ENCODE peak calls at places on chromosome 15, in four cellular contexts. Q is OCI-LY7, N is mesothelial cell of epicardium, S is left ventricle myocardium inferior. D is an unnamed sample.

GRCh38 chr15:29116970-29117700 is 152.5 kb downstream of the NSMCE3 start:
- DNase-seq in N (no peak), Q (no peak), S (no peak), D (no peak)

GRCh38 chr15:66763186-66764066 is 61.4 kb downstream of the SMAD6 start:
- DNase-seq in Q (no peak), S (peak; percentile 92), N (peak; percentile 59), D (no peak)

GRCh38 chr15:42409011-42409410 is 49.7 kb downstream of the CAPN3 start:
- DNase-seq in S (no peak), N (no peak), Q (no peak), D (no peak)

GRCh38 chr15:57694264-57694663 is 12.2 kb upstream of the POLR2M start:
- DNase-seq in N (no peak), S (no peak), Q (no peak), D (no peak)

GRCh38 chr15:56989411-56989924 is 71.0 kb downstream of the TCF12 start:
- DNase-seq in Q (peak; percentile 20), N (no peak), S (no peak), D (no peak)

GRCh38 chr15:47484119-47484518 is 233.2 kb upstream of the SEMA6D start:
- DNase-seq in S (no peak), N (no peak), Q (peak; percentile 12), D (no peak)

GRCh38 chr15:100785181-100786138 is 94.2 kb upstream of the ALDH1A3 start:
- DNase-seq in Q (no peak), S (no peak), N (peak; percentile 25), D (no peak)

GRCh38 chr15:86911022-86911421 is 831.4 kb downstream of the AGBL1 start:
- DNase-seq in N (no peak), Q (no peak), S (no peak), D (no peak)

GRCh38 chr15:33955945-33956344 is 12.4 kb upstream of the CHRM5 start:
- DNase-seq in S (no peak), Q (no peak), N (no peak), D (no peak)

GRCh38 chr15:36130641-36131310 is 448.6 kb upstream of the CDIN1 start:
- DNase-seq in S (no peak), N (no peak), Q (no peak), D (no peak)

DNA sequence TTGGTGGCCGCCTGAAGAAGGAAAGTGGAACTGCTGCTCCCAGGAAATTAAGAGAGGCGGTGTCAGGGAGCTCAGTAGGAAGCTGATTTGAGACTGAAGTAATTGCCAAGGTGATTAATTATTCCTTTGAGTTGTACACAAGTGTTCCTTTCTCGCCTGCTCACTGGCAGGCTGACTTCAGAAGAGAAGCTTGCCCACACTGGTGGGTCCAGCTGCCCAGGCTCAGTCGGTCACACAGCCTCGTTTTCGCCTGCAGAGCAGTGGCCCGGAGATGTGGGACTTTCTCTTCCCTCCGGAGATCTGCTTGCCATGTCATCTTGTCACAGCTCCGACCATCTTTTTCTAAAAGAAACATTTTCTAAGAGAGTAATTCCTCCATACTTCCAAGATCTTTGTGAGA is 478.0 kb downstream of the MCTP2 start:
- DNase-seq in S (no peak), N (no peak), Q (no peak), D (no peak)
- TF ChIP-seq CTCF in S (no peak), N (no peak), Q (no peak), D (no peak)

GRCh38 chr15:80476036-80476435 is 71.9 kb downstream of the ARNT2 start:
- DNase-seq in N (no peak), Q (no peak), S (no peak), D (no peak)

GRCh38 chr15:80474224-80474619 is 70.0 kb downstream of the ARNT2 start:
- DNase-seq in S (no peak), Q (no peak), N (no peak), D (no peak)

GRCh38 chr15:80474751-80475295 is 70.6 kb downstream of the ARNT2 start:
- DNase-seq in S (no peak), N (no peak), Q (no peak), D (no peak)

GRCh38 chr15:80473574-80474223 is 69.5 kb downstream of the ARNT2 start:
- DNase-seq in N (no peak), S (no peak), Q (no peak), D (no peak)

DNA sequence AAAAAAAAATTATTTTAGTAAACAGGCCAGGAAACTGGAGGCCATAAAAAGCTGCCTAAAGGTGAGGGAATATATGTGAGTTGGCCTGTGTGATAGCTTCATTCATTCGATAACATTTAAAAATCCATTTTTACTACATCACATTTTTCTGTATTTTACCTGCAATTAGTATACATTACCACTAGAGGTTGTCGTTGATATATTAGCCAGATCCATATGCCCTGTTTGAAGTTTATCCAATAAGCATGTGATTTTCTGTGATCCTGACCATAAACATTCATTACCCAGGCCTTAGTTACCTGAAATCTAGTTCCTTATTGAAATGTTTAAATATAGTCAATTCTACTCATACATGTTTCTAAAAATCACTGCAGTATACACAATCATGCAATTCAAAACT is 71.4 kb downstream of the ARNT2 start:
- DNase-seq in Q (no peak), N (no peak), S (no peak), D (no peak)
- TF ChIP-seq CTCF in Q (peak; percentile 61), N (no peak), S (no peak), D (no peak)

DNA sequence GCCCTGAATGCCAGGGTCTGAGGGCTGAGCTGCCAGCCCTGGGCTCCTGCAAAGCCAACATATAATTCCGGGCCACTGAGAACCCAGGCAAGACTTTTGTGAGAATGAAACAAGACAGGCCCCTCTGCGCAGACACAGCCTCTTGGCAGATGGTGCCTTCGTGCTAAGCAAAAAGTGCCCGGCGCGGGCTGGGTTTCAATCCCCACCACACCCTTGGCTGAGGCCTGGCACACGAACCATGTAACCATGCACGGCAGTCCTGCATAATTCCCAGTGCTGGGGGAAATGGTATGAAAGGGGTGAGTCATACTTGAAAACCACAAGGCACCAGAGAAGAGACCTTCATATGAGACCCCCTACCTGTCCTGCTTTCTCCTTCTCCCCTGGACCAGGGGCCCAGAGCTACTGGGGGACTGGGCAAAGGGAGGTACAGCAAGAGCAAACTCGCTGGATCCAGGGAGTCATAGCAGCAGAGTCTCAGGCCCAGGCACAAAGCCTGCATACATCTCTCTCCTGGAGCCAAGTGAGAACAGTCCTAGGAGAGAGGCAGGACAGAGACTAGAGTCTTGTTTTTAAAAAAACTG is 26.0 kb upstream of the LOXL1 start:
- DNase-seq in S (no peak), Q (no peak), N (no peak), D (no peak)
- TF ChIP-seq CTCF in S (no peak), Q (no peak), N (no peak), D (peak; percentile 1)

GRCh38 chr15:69141286-69141701 is 19.1 kb upstream of the GLCE start:
- DNase-seq in Q (no peak), N (no peak), S (no peak), D (no peak)
- TF ChIP-seq CTCF in Q (no peak), N (no peak), S (no peak), D (no peak)

GRCh38 chr15:80878242-80878866 is 99.2 kb downstream of the CEMIP start:
- DNase-seq in Q (no peak), N (no peak), S (no peak), D (no peak)
- TF ChIP-seq CTCF in Q (no peak), N (no peak), S (no peak), D (no peak)

DNA sequence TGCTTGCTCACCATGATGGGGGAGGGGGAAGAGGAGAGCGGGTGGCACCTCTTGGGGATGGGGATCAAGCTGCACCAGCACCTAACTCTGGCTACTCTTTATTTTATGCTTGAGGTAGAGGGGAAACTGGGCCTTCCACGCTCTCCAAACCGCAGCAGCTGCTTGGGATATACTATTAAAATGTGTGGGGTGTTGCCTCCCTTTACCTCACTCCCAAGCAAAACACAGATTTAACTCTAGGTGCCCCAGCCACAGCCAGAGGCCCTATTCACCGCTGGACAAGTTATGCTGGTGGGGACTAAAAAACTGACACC is 5.1 kb upstream of the FOXB1 start:
- DNase-seq in S (no peak), Q (no peak), N (no peak), D (peak; percentile 19)
- TF ChIP-seq CTCF in S (no peak), Q (no peak), N (no peak), D (no peak)

GRCh38 chr15:74983725-74984231 is 11.6 kb upstream of the SCAMP5 start:
- DNase-seq in N (no peak), S (no peak), Q (no peak), D (peak; percentile 52)

GRCh38 chr15:74992619-74993018 is 2.7 kb upstream of the SCAMP5 start:
- DNase-seq in N (no peak), S (no peak), Q (no peak), D (no peak)

GRCh38 chr15:74989527-74989926 is 5.8 kb upstream of the SCAMP5 start:
- DNase-seq in Q (no peak), S (no peak), N (no peak), D (no peak)

GRCh38 chr15:74988007-74988800 is 7.2 kb upstream of the SCAMP5 start:
- DNase-seq in Q (peak; percentile 66), S (no peak), N (peak; percentile 43), D (peak; percentile 40)
- TF ChIP-seq CTCF in Q (peak; percentile 83), S (peak; percentile 47), N (no peak), D (peak; percentile 47)

DNA sequence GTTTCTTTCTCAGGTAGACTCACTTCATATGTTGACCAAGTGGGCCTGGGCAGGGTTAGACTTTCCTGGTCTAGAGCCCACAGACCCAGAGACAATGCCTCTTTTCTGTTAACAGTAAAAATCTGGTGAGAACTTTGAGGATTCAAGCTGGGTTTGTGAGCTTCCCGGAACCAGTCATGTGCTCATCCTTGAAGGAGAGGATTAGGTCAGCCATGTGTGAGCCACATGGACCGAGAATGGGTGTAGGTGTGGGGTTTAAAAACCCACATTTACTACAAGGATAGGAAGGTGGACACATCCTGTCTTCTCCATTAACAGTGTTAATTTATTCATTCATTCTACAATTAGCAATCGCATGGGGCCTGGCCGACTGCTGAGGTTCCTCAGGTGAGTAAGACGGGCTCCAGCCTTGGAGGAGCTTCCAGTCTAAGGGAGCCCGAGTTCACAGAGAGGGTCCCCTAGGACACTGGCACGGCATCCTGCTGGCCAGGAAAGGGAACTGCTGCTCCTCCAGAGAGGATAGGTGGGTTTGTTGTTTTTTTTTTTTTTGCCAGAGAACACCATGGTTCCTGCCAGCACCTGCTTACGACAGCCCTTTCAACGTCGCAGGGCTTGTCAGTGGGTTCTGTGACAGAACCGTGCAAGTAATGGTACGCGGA is 69.0 kb downstream of the SQOR start:
- DNase-seq in S (no peak), N (no peak), Q (no peak), D (no peak)
- TF ChIP-seq CTCF in S (no peak), N (no peak), Q (no peak), D (no peak)

D was measured in GM13977.